ENCODE peak calls at places on chromosomes 13 and 19, in five cellular contexts. T is pulmonary artery endothelial cell, Q is OCI-LY7, N is glutamatergic neuron, P is stromal cell of bone marrow. G is an unnamed sample.

GRCh38 chr19:36051236-36051635 is 2.8 kb downstream of the THAP8 start:
- DNase-seq in T (no peak), P (no peak), Q (peak), N (peak), G (no peak)

GRCh38 chr13:42497798-42498197 is 76.2 kb upstream of the TNFSF11 start:
- DNase-seq in P (no peak), Q (no peak), N (no peak), T (peak), G (no peak)

GRCh38 chr13:46529509-46529908 is 23.5 kb upstream of the LRCH1 start:
- DNase-seq in N (no peak), T (no peak), P (no peak), Q (no peak), G (no peak)

GRCh38 chr13:22252281-22252830 is 581.5 kb downstream of the FGF9 start:
- DNase-seq in T (no peak), Q (no peak), N (peak), P (no peak), G (peak)

GRCh38 chr13:66659291-66660012 is 570.7 kb downstream of the PCDH9 start:
- DNase-seq in Q (peak), P (no peak), N (no peak), T (no peak), G (no peak)

GRCh38 chr13:98664047-98664446 is 87.1 kb upstream of the STK24 start:
- DNase-seq in P (peak), T (no peak), N (no peak), Q (no peak), G (no peak)

GRCh38 chr19:48806818-48807589 is 3.8 kb downstream of the BCAT2 start:
- DNase-seq in N (peak), Q (peak), T (no peak), P (no peak), G (no peak)

GRCh38 chr19:6067975-6068374 is 42.3 kb downstream of the RFX2 start:
- DNase-seq in N (no peak), P (no peak), Q (no peak), T (no peak), G (no peak)

GRCh38 chr13:35923347-35923746 is 207.8 kb downstream of the DCLK1 start:
- DNase-seq in Q (no peak), P (no peak), N (no peak), T (no peak), G (no peak)

GRCh38 chr19:35882074-35882832 is 13.9 kb downstream of the APLP1 start:
- DNase-seq in Q (peak), T (peak), N (no peak), P (peak), G (no peak)

GRCh38 chr19:5665781-5666513 is 14.4 kb downstream of the MICOS13 start:
- DNase-seq in N (no peak), T (no peak), P (peak), Q (no peak), G (no peak)

GRCh38 chr13:41017744-41018582 is 1.2 kb downstream of the ELF1 start:
- DNase-seq in Q (peak), P (no peak), N (no peak), T (no peak), G (no peak)

GRCh38 chr19:58550362-58551122 is 4.4 kb downstream of the CHMP2A start:
- DNase-seq in N (no peak), Q (no peak), T (no peak), P (no peak), G (no peak)

GRCh38 chr19:2618611-2619010 is 83.9 kb downstream of the GNG7 start:
- DNase-seq in Q (peak), T (no peak), N (no peak), P (peak), G (no peak)

GRCh38 chr13:40306817-40307216 is 359.6 kb downstream of the FOXO1 start:
- DNase-seq in T (no peak), P (no peak), N (no peak), Q (peak), G (no peak)

GRCh38 chr13:51858433-51859247 is 3.1 kb upstream of the CCDC70 start:
- DNase-seq in Q (no peak), P (no peak), N (no peak), T (no peak), G (no peak)

GRCh38 chr13:112346899-112347229 is 29.3 kb upstream of the SPACA7 start:
- DNase-seq in Q (no peak), N (no peak), P (no peak), T (no peak), G (no peak)

GRCh38 chr13:42894765-42895181 is 97.3 kb downstream of the EPSTI1 start:
- DNase-seq in N (no peak), Q (no peak), P (peak), T (peak), G (no peak)

GRCh38 chr13:113365551-113365971 is 1.6 kb upstream of the GRTP1 start:
- DNase-seq in P (no peak), Q (no peak), N (no peak), T (no peak), G (no peak)

GRCh38 chr19:28341810-28342350 is 871.1 kb downstream of the UQCRFS1 start:
- DNase-seq in N (no peak), Q (no peak), T (no peak), P (no peak), G (no peak)

GRCh38 chr19:8390617-8390981 is 439 bp downstream of the RAB11B start:
- DNase-seq in P (peak), T (peak), N (peak), Q (peak), G (peak)

GRCh38 chr13:26721251-26721939 is 39.2 kb downstream of the GPR12 start:
- DNase-seq in Q (no peak), T (no peak), N (peak), P (no peak), G (no peak)

GRCh38 chr19:11539495-11540365 is 1.1 kb downstream of the CNN1 start:
- DNase-seq in T (no peak), N (peak), P (no peak), Q (no peak), G (no peak)

GRCh38 chr19:33796164-33797100 is at the start of gene KCTD15:
- DNase-seq in Q (peak), T (no peak), N (peak), P (no peak), G (no peak)

GRCh38 chr19:574658-575526 is 2.5 kb downstream of the BSG start:
- DNase-seq in Q (peak), T (no peak), P (no peak), N (no peak), G (no peak)

GRCh38 chr13:84315527-84315926 is 433.3 kb upstream of the SLITRK1 start:
- DNase-seq in N (no peak), T (no peak), P (no peak), Q (no peak), G (no peak)

GRCh38 chr13:111658150-111659100 is 338.0 kb downstream of the TEX29 start:
- DNase-seq in P (no peak), T (no peak), Q (no peak), N (peak), G (no peak)

GRCh38 chr13:22187329-22187728 is 516.5 kb downstream of the FGF9 start:
- DNase-seq in T (no peak), P (no peak), Q (no peak), N (no peak), G (no peak)

GRCh38 chr13:50724913-50725312 is 118.6 kb downstream of the DLEU7 start:
- DNase-seq in T (no peak), P (no peak), N (no peak), Q (no peak), G (no peak)

GRCh38 chr13:71759506-71760225 is 107.3 kb downstream of the DACH1 start:
- DNase-seq in Q (no peak), T (no peak), N (no peak), P (no peak), G (no peak)

GRCh38 chr19:18205180-18205915 is 1.5 kb upstream of the RAB3A start:
- DNase-seq in P (peak), Q (peak), N (peak), T (no peak), G (no peak)

GRCh38 chr13:113139580-113139979 is 17.0 kb downstream of the F10 start:
- DNase-seq in Q (no peak), T (no peak), P (no peak), N (no peak), G (no peak)

GRCh38 chr13:109274188-109274821 is 512.1 kb downstream of the IRS2 start:
- DNase-seq in P (no peak), T (no peak), Q (no peak), N (no peak), G (no peak)

GRCh38 chr19:38657633-38658222 is 10.3 kb downstream of the ACTN4 start:
- DNase-seq in T (no peak), Q (no peak), P (peak), N (no peak), G (no peak)

GRCh38 chr19:45273532-45273877 is 22.4 kb downstream of the MARK4 start:
- DNase-seq in P (no peak), T (no peak), N (no peak), Q (no peak), G (no peak)

GRCh38 chr13:47188802-47189201 is 291.9 kb upstream of the HTR2A start:
- DNase-seq in N (no peak), Q (no peak), P (peak), T (no peak), G (no peak)

GRCh38 chr13:40271931-40272775 is 394.3 kb downstream of the FOXO1 start:
- DNase-seq in P (peak), Q (no peak), N (no peak), T (peak), G (no peak)

GRCh38 chr13:27868639-27869435 is 51.0 kb upstream of the PDX1 start:
- DNase-seq in T (no peak), P (no peak), Q (peak), N (no peak), G (no peak)

G was measured in D721Med.